ENCODE peak calls at places on chromosomes 5 and 9, in eight cellular contexts. One of them, this sample, is unnamed.

GRCh38 chr9:114450833-114451706 is 54.2 kb downstream of the WHRN start:
- DNase-seq in uterus: peak; percentile 50
- DNase-seq in left ventricle myocardium inferior: no peak
- DNase-seq in substantia nigra: no peak
- DNase-seq in foreskin keratinocyte: no peak
- DNase-seq in GM23338: no peak
- DNase-seq in neuronal stem cell: no peak
- DNase-seq in ovary: no peak
- DNase-seq in this sample: no peak

GRCh38 chr9:17480966-17481365 is 97.9 kb upstream of the SH3GL2 start:
- DNase-seq in uterus: no peak
- DNase-seq in left ventricle myocardium inferior: peak; percentile 11
- DNase-seq in substantia nigra: no peak
- DNase-seq in foreskin keratinocyte: no peak
- DNase-seq in GM23338: no peak
- DNase-seq in neuronal stem cell: no peak
- DNase-seq in ovary: peak; percentile 28
- DNase-seq in this sample: no peak

GRCh38 chr9:94874316-94874715 is 147.8 kb downstream of the AOPEP start:
- DNase-seq in uterus: no peak
- DNase-seq in left ventricle myocardium inferior: no peak
- DNase-seq in substantia nigra: no peak
- DNase-seq in foreskin keratinocyte: no peak
- DNase-seq in GM23338: no peak
- DNase-seq in neuronal stem cell: no peak
- DNase-seq in ovary: no peak
- DNase-seq in this sample: no peak

GRCh38 chr9:28073278-28073677 is 500.0 kb upstream of the C9orf72 start:
- DNase-seq in uterus: no peak
- DNase-seq in left ventricle myocardium inferior: no peak
- DNase-seq in substantia nigra: no peak
- DNase-seq in foreskin keratinocyte: no peak
- DNase-seq in GM23338: peak; percentile 84
- DNase-seq in neuronal stem cell: peak; percentile 38
- DNase-seq in ovary: no peak
- DNase-seq in this sample: no peak

GRCh38 chr5:6745706-6746217 is 32.5 kb downstream of the TENT4A start:
- DNase-seq in uterus: no peak
- DNase-seq in left ventricle myocardium inferior: no peak
- DNase-seq in substantia nigra: no peak
- DNase-seq in foreskin keratinocyte: peak; percentile 20
- DNase-seq in GM23338: peak; percentile 63
- DNase-seq in neuronal stem cell: no peak
- DNase-seq in ovary: no peak
- DNase-seq in this sample: no peak

GRCh38 chr9:88319936-88320747 is 68.1 kb upstream of the SPIN1 start:
- DNase-seq in uterus: no peak
- DNase-seq in left ventricle myocardium inferior: no peak
- DNase-seq in substantia nigra: no peak
- DNase-seq in foreskin keratinocyte: no peak
- DNase-seq in GM23338: no peak
- DNase-seq in neuronal stem cell: no peak
- DNase-seq in ovary: no peak
- DNase-seq in this sample: no peak

GRCh38 chr5:138745268-138745667 is 8.0 kb upstream of the CTNNA1 start:
- DNase-seq in uterus: no peak
- DNase-seq in left ventricle myocardium inferior: no peak
- DNase-seq in substantia nigra: no peak
- DNase-seq in foreskin keratinocyte: no peak
- DNase-seq in GM23338: no peak
- DNase-seq in neuronal stem cell: no peak
- DNase-seq in ovary: no peak
- DNase-seq in this sample: no peak

GRCh38 chr5:40676643-40677333 is 2.9 kb upstream of the PTGER4 start:
- DNase-seq in uterus: peak; percentile 25
- DNase-seq in left ventricle myocardium inferior: peak; percentile 52
- DNase-seq in substantia nigra: no peak
- DNase-seq in foreskin keratinocyte: no peak
- DNase-seq in GM23338: peak; percentile 29
- DNase-seq in neuronal stem cell: no peak
- DNase-seq in ovary: no peak
- DNase-seq in this sample: peak; percentile 28

GRCh38 chr5:40754381-40755092 is 1.2 kb downstream of the TTC33 start:
- DNase-seq in uterus: no peak
- DNase-seq in left ventricle myocardium inferior: no peak
- DNase-seq in substantia nigra: no peak
- DNase-seq in foreskin keratinocyte: no peak
- DNase-seq in GM23338: no peak
- DNase-seq in neuronal stem cell: no peak
- DNase-seq in ovary: no peak
- DNase-seq in this sample: no peak

GRCh38 chr5:79845448-79846197 is 145.4 kb downstream of the MTX3 start:
- DNase-seq in uterus: peak; percentile 56
- DNase-seq in left ventricle myocardium inferior: no peak
- DNase-seq in substantia nigra: no peak
- DNase-seq in foreskin keratinocyte: peak; percentile 57
- DNase-seq in GM23338: no peak
- DNase-seq in neuronal stem cell: no peak
- DNase-seq in ovary: no peak
- DNase-seq in this sample: no peak

GRCh38 chr9:104245925-104246324 is 151.8 kb downstream of the SMC2 start:
- DNase-seq in uterus: no peak
- DNase-seq in left ventricle myocardium inferior: no peak
- DNase-seq in substantia nigra: no peak
- DNase-seq in foreskin keratinocyte: no peak
- DNase-seq in GM23338: no peak
- DNase-seq in neuronal stem cell: no peak
- DNase-seq in ovary: no peak
- DNase-seq in this sample: no peak

GRCh38 chr5:119451561-119451960 is 736 bp upstream of the HSD17B4 start:
- DNase-seq in uterus: no peak
- DNase-seq in left ventricle myocardium inferior: no peak
- DNase-seq in substantia nigra: no peak
- DNase-seq in foreskin keratinocyte: no peak
- DNase-seq in GM23338: peak; percentile 57
- DNase-seq in neuronal stem cell: no peak
- DNase-seq in ovary: no peak
- DNase-seq in this sample: no peak

GRCh38 chr9:31140316-31140715 is 1244.1 kb upstream of the ACO1 start:
- DNase-seq in uterus: no peak
- DNase-seq in left ventricle myocardium inferior: no peak
- DNase-seq in substantia nigra: no peak
- DNase-seq in foreskin keratinocyte: peak; percentile 49
- DNase-seq in GM23338: peak; percentile 64
- DNase-seq in neuronal stem cell: no peak
- DNase-seq in ovary: no peak
- DNase-seq in this sample: no peak

GRCh38 chr5:1536298-1537165 is 12.8 kb upstream of the LPCAT1 start:
- DNase-seq in uterus: peak; percentile 16
- DNase-seq in left ventricle myocardium inferior: no peak
- DNase-seq in substantia nigra: no peak
- DNase-seq in foreskin keratinocyte: no peak
- DNase-seq in GM23338: no peak
- DNase-seq in neuronal stem cell: no peak
- DNase-seq in ovary: peak; percentile 25
- DNase-seq in this sample: peak; percentile 62

GRCh38 chr5:90612930-90613329 is 54.3 kb downstream of the ADGRV1 start:
- DNase-seq in uterus: no peak
- DNase-seq in left ventricle myocardium inferior: no peak
- DNase-seq in substantia nigra: no peak
- DNase-seq in foreskin keratinocyte: no peak
- DNase-seq in GM23338: no peak
- DNase-seq in neuronal stem cell: no peak
- DNase-seq in ovary: no peak
- DNase-seq in this sample: no peak

GRCh38 chr9:95197692-95198271 is 119.7 kb downstream of the FANCC start:
- DNase-seq in uterus: no peak
- DNase-seq in left ventricle myocardium inferior: no peak
- DNase-seq in substantia nigra: no peak
- DNase-seq in foreskin keratinocyte: peak; percentile 63
- DNase-seq in GM23338: no peak
- DNase-seq in neuronal stem cell: no peak
- DNase-seq in ovary: no peak
- DNase-seq in this sample: no peak

GRCh38 chr5:168159425-168159824 is 132.0 kb upstream of the WWC1 start:
- DNase-seq in uterus: no peak
- DNase-seq in left ventricle myocardium inferior: no peak
- DNase-seq in substantia nigra: no peak
- DNase-seq in foreskin keratinocyte: no peak
- DNase-seq in GM23338: peak; percentile 84
- DNase-seq in neuronal stem cell: no peak
- DNase-seq in ovary: no peak
- DNase-seq in this sample: peak; percentile 37

GRCh38 chr9:127700140-127700539 is 6.6 kb upstream of the CFAP157 start:
- DNase-seq in uterus: no peak
- DNase-seq in left ventricle myocardium inferior: no peak
- DNase-seq in substantia nigra: no peak
- DNase-seq in foreskin keratinocyte: no peak
- DNase-seq in GM23338: no peak
- DNase-seq in neuronal stem cell: no peak
- DNase-seq in ovary: no peak
- DNase-seq in this sample: no peak

GRCh38 chr5:94777163-94777885 is 158.9 kb downstream of the SLF1 start:
- DNase-seq in uterus: no peak
- DNase-seq in left ventricle myocardium inferior: no peak
- DNase-seq in substantia nigra: no peak
- DNase-seq in foreskin keratinocyte: no peak
- DNase-seq in GM23338: no peak
- DNase-seq in neuronal stem cell: no peak
- DNase-seq in ovary: no peak
- DNase-seq in this sample: no peak

GRCh38 chr5:78671609-78672008 is 23.0 kb upstream of the LHFPL2 start:
- DNase-seq in uterus: peak; percentile 39
- DNase-seq in left ventricle myocardium inferior: no peak
- DNase-seq in substantia nigra: no peak
- DNase-seq in foreskin keratinocyte: no peak
- DNase-seq in GM23338: no peak
- DNase-seq in neuronal stem cell: no peak
- DNase-seq in ovary: peak; percentile 62
- DNase-seq in this sample: no peak

GRCh38 chr5:75568202-75568601 is 43.1 kb upstream of the ANKDD1B start:
- DNase-seq in uterus: no peak
- DNase-seq in left ventricle myocardium inferior: no peak
- DNase-seq in substantia nigra: no peak
- DNase-seq in foreskin keratinocyte: no peak
- DNase-seq in GM23338: no peak
- DNase-seq in neuronal stem cell: no peak
- DNase-seq in ovary: no peak
- DNase-seq in this sample: no peak

GRCh38 chr5:180469586-180469865 is 24.7 kb upstream of the CNOT6 start:
- DNase-seq in uterus: no peak
- DNase-seq in left ventricle myocardium inferior: no peak
- DNase-seq in substantia nigra: no peak
- DNase-seq in foreskin keratinocyte: no peak
- DNase-seq in GM23338: no peak
- DNase-seq in neuronal stem cell: no peak
- DNase-seq in ovary: no peak
- DNase-seq in this sample: no peak

GRCh38 chr5:14914603-14915277 is 43.2 kb upstream of the ANKH start:
- DNase-seq in uterus: no peak
- DNase-seq in left ventricle myocardium inferior: no peak
- DNase-seq in substantia nigra: no peak
- DNase-seq in foreskin keratinocyte: no peak
- DNase-seq in GM23338: no peak
- DNase-seq in neuronal stem cell: no peak
- DNase-seq in ovary: no peak
- DNase-seq in this sample: no peak

GRCh38 chr9:120569556-120569955 is 10.4 kb downstream of the CDK5RAP2 start:
- DNase-seq in uterus: no peak
- DNase-seq in left ventricle myocardium inferior: no peak
- DNase-seq in substantia nigra: no peak
- DNase-seq in foreskin keratinocyte: no peak
- DNase-seq in GM23338: no peak
- DNase-seq in neuronal stem cell: no peak
- DNase-seq in ovary: no peak
- DNase-seq in this sample: no peak

GRCh38 chr5:177453852-177454396 is 7.3 kb downstream of the PRR7 start:
- DNase-seq in uterus: no peak
- DNase-seq in left ventricle myocardium inferior: no peak
- DNase-seq in substantia nigra: peak; percentile 69
- DNase-seq in foreskin keratinocyte: no peak
- DNase-seq in GM23338: peak; percentile 53
- DNase-seq in neuronal stem cell: no peak
- DNase-seq in ovary: peak; percentile 68
- DNase-seq in this sample: no peak

GRCh38 chr9:91946825-91947224 is 3.2 kb downstream of the ROR2 start:
- DNase-seq in uterus: no peak
- DNase-seq in left ventricle myocardium inferior: no peak
- DNase-seq in substantia nigra: no peak
- DNase-seq in foreskin keratinocyte: no peak
- DNase-seq in GM23338: no peak
- DNase-seq in neuronal stem cell: no peak
- DNase-seq in ovary: no peak
- DNase-seq in this sample: no peak
- H3K27ac ChIP-seq in uterus: peak overlapping the region; percentile 89
- H3K27ac ChIP-seq in left ventricle myocardium inferior: no peak overlapping the region
- H3K27ac ChIP-seq in substantia nigra: no peak overlapping the region
- H3K27ac ChIP-seq in foreskin keratinocyte: no peak overlapping the region
- H3K27ac ChIP-seq in GM23338: no peak overlapping the region
- H3K27ac ChIP-seq in neuronal stem cell: no peak overlapping the region
- H3K27ac ChIP-seq in ovary: no peak overlapping the region
- H3K27ac ChIP-seq in this sample: no peak overlapping the region

DNA sequence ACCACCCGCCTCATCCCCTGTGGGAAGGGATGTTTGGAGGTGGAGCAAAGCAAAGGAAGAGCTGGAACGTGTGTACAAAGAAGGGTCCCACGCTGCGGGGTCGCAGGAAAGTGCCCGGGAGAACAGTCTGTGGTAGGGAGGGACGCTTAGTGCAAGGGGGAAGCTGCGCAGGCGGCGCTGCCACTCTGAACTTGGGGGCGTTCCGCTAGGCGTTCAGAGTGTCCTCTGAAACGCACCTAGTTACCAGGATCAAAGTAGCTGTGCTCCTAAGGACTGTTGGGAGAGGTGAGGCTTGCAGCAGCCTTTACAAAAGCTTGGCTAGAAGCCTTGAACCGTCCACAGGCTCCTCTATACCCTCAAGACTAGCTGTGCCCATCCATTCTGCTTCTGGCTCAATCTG is 29.3 kb upstream of the PDE8B start:
- DNase-seq in uterus: no peak
- DNase-seq in left ventricle myocardium inferior: no peak
- DNase-seq in substantia nigra: no peak
- DNase-seq in foreskin keratinocyte: no peak
- DNase-seq in GM23338: peak; percentile 58
- DNase-seq in neuronal stem cell: no peak
- DNase-seq in ovary: no peak
- DNase-seq in this sample: peak; percentile 23
- H3K27ac ChIP-seq in uterus: no peak overlapping the region
- H3K27ac ChIP-seq in left ventricle myocardium inferior: no peak overlapping the region
- H3K27ac ChIP-seq in substantia nigra: no peak overlapping the region
- H3K27ac ChIP-seq in foreskin keratinocyte: no peak overlapping the region
- H3K27ac ChIP-seq in GM23338: no peak overlapping the region
- H3K27ac ChIP-seq in neuronal stem cell: no peak overlapping the region
- H3K27ac ChIP-seq in ovary: no peak overlapping the region
- H3K27ac ChIP-seq in this sample: no peak overlapping the region

GRCh38 chr5:158849219-158849791 is 250.4 kb downstream of the EBF1 start:
- DNase-seq in uterus: no peak
- DNase-seq in left ventricle myocardium inferior: no peak
- DNase-seq in substantia nigra: no peak
- DNase-seq in foreskin keratinocyte: no peak
- DNase-seq in GM23338: no peak
- DNase-seq in neuronal stem cell: no peak
- DNase-seq in ovary: no peak
- DNase-seq in this sample: no peak
- H3K27ac ChIP-seq in uterus: no peak overlapping the region
- H3K27ac ChIP-seq in left ventricle myocardium inferior: no peak overlapping the region
- H3K27ac ChIP-seq in substantia nigra: no peak overlapping the region
- H3K27ac ChIP-seq in foreskin keratinocyte: no peak overlapping the region
- H3K27ac ChIP-seq in GM23338: no peak overlapping the region
- H3K27ac ChIP-seq in neuronal stem cell: no peak overlapping the region
- H3K27ac ChIP-seq in ovary: no peak overlapping the region
- H3K27ac ChIP-seq in this sample: no peak overlapping the region

GRCh38 chr5:148849461-148849860 is 23.1 kb downstream of the ADRB2 start:
- DNase-seq in uterus: no peak
- DNase-seq in left ventricle myocardium inferior: no peak
- DNase-seq in substantia nigra: no peak
- DNase-seq in foreskin keratinocyte: no peak
- DNase-seq in GM23338: no peak
- DNase-seq in neuronal stem cell: no peak
- DNase-seq in ovary: no peak
- DNase-seq in this sample: no peak
- H3K27ac ChIP-seq in uterus: no peak overlapping the region
- H3K27ac ChIP-seq in left ventricle myocardium inferior: no peak overlapping the region
- H3K27ac ChIP-seq in substantia nigra: no peak overlapping the region
- H3K27ac ChIP-seq in foreskin keratinocyte: no peak overlapping the region
- H3K27ac ChIP-seq in GM23338: no peak overlapping the region
- H3K27ac ChIP-seq in neuronal stem cell: no peak overlapping the region
- H3K27ac ChIP-seq in ovary: no peak overlapping the region
- H3K27ac ChIP-seq in this sample: peak overlapping the region; percentile 46

This sample was measured in upper lobe of left lung.